ENCODE peak calls at places on chromosomes 5 and 9, in six cellular contexts. K, P, S, U, M and G are unnamed samples.

GRCh38 chr9:135468866-135469521 is 10.6 kb upstream of the PPP1R26 start:
- DNase-seq in K (peak), P (no peak), S (no peak), U (no peak), M (no peak), G (no peak)

GRCh38 chr9:134781895-134782294 is 98.7 kb upstream of the FCN2 start:
- DNase-seq in K (no peak), P (no peak), S (no peak), U (no peak), M (no peak), G (no peak)

GRCh38 chr9:87148391-87149237 is 201.3 kb upstream of the GAS1 start:
- DNase-seq in K (no peak), P (peak), S (peak), U (no peak), M (no peak), G (no peak)

GRCh38 chr5:116516021-116516420 is 58.6 kb downstream of the SEMA6A start:
- DNase-seq in K (no peak), P (no peak), S (no peak), U (no peak), M (no peak), G (no peak)

GRCh38 chr5:16464664-16465543 is 696 bp downstream of the ZNF622 start:
- DNase-seq in K (no peak), P (no peak), S (no peak), U (no peak), M (no peak), G (no peak)

GRCh38 chr9:87535817-87536539 is 38.3 kb downstream of the DAPK1 start:
- DNase-seq in K (no peak), P (no peak), S (no peak), U (no peak), M (no peak), G (no peak)

GRCh38 chr5:40778133-40778532 is 20.0 kb downstream of the PRKAA1 start:
- DNase-seq in K (no peak), P (no peak), S (no peak), U (no peak), M (no peak), G (no peak)

GRCh38 chr5:125277494-125278154 is 531.2 kb upstream of the ZNF608 start:
- DNase-seq in K (peak), P (no peak), S (peak), U (no peak), M (peak), G (peak)

DNA sequence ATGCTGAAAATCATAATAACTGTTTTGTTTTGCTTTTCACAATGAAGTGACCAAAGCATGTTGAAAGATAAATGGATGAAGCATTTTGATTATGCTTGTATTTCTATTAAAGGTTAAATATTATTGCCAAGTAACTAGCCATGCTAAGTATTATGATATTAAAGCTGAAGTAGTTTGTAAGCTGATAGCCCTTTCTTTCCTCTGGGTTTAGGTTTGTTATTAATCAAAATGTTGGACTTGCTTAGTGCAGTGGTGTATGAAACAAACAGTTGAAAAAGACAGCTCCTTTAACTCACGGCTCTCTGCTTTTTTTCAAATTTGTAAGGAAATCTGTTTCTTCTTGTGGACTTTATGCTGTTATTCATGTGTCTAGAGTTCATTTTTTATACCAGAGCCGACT is 246.0 kb downstream of the CWC27 start:
- DNase-seq in K (no peak), P (no peak), S (no peak), U (no peak), M (no peak), G (no peak)
- H3K4me3 ChIP-seq in K (no peak), P (no peak), S (no peak), U (no peak), M (no peak), G (no peak)

GRCh38 chr9:133589454-133590227 is 19.5 kb downstream of the FAM163B start:
- DNase-seq in K (peak), P (no peak), S (no peak), U (peak), M (no peak), G (no peak)
- TF ChIP-seq CTCF in K (peak), P (no peak), S (peak), U (peak), M (peak), G (peak)

GRCh38 chr9:37197158-37198033 is 77.0 kb downstream of the ZCCHC7 start:
- DNase-seq in K (no peak), P (no peak), S (no peak), U (no peak), M (no peak), G (no peak)
- H3K4me3 ChIP-seq in K (no peak), P (no peak), S (no peak), U (no peak), M (no peak), G (no peak)

GRCh38 chr9:81851340-81851739 is 76.9 kb upstream of the SPATA31D4 start:
- DNase-seq in K (no peak), P (no peak), S (no peak), U (no peak), M (no peak), G (no peak)

GRCh38 chr9:81844131-81844567 is 84.1 kb upstream of the SPATA31D4 start:
- DNase-seq in K (no peak), P (no peak), S (no peak), U (no peak), M (no peak), G (no peak)

GRCh38 chr9:81847181-81847915 is 80.9 kb upstream of the SPATA31D4 start:
- DNase-seq in K (no peak), P (no peak), S (no peak), U (no peak), M (no peak), G (no peak)

GRCh38 chr9:81849631-81850259 is 78.5 kb upstream of the SPATA31D4 start:
- DNase-seq in K (no peak), P (no peak), S (no peak), U (no peak), M (no peak), G (no peak)

GRCh38 chr9:81848472-81848871 is 79.8 kb upstream of the SPATA31D4 start:
- DNase-seq in K (no peak), P (no peak), S (no peak), U (no peak), M (no peak), G (no peak)
- TF ChIP-seq CTCF in K (no peak), P (no peak), S (peak), U (no peak), M (peak), G (peak)

GRCh38 chr5:110625376-110625999 is 101.0 kb downstream of the TMEM232 start:
- DNase-seq in K (no peak), P (no peak), S (peak), U (no peak), M (no peak), G (no peak)
- H3K4me3 ChIP-seq in K (no peak), P (no peak), S (no peak), U (no peak), M (no peak), G (no peak)

GRCh38 chr5:9295466-9295801 is 250.4 kb downstream of the SEMA5A start:
- DNase-seq in K (no peak), P (no peak), S (no peak), U (no peak), M (no peak), G (no peak)
- TF ChIP-seq CTCF in K (no peak), P (no peak), S (no peak), U (no peak), M (no peak), G (no peak)

GRCh38 chr9:35341585-35341984 is 148.3 kb upstream of the RUSC2 start:
- DNase-seq in K (no peak), P (no peak), S (no peak), U (no peak), M (peak), G (peak)
- H3K4me3 ChIP-seq in K (no peak), P (no peak), S (no peak), U (no peak), M (peak), G (peak)

DNA sequence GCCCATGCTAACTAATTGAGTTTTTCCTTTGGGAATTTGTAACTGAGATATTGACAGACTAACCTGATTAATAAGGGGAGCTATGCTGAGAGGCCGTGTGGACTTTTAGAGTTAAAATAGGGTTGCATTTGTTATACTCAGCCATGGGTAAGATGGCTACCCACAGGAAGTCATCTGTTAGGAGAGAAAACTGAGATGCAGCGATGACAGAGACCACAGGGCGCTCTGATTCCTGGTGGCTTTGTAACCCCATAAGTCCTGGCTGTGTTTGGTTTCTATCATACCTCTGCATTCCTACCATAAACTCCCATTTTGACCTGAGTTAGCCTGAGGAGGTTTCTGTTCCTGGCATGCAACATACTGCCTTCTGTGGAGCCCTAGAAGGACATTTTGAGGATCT is 19.5 kb upstream of the PANK3 start:
- DNase-seq in K (no peak), P (no peak), S (no peak), U (no peak), M (no peak), G (no peak)
- TF ChIP-seq CTCF in K (no peak), P (no peak), S (no peak), U (no peak), M (no peak), G (no peak)